ENCODE peak calls at places on chromosomes 3 and 15, in four cellular contexts. E is cardiac muscle cell, O is H9, A is colonic mucosa. X is an unnamed sample. For H3K9me3, the result is how much of the 10 kb centered on the place peaks cover.

GRCh38 chr3:58025824-58026579 is 17.8 kb downstream of the FLNB start:
- DNase-seq in O (no peak), E (peak), A (peak), X (no peak)

GRCh38 chr3:131561511-131561910 is 58.7 kb upstream of the MRPL3 start:
- DNase-seq in A (no peak), E (no peak), O (no peak), X (no peak)

GRCh38 chr3:44983413-44984040 is 7.5 kb downstream of the EXOSC7 start:
- DNase-seq in O (no peak), E (peak), A (no peak), X (no peak)

GRCh38 chr3:146203761-146204160 is 42.8 kb upstream of the PLOD2 start:
- DNase-seq in E (no peak), O (no peak), A (no peak), X (no peak)

GRCh38 chr15:79007066-79007465 is 62.2 kb upstream of the CTSH start:
- DNase-seq in A (peak), O (peak), E (peak), X (peak)

GRCh38 chr3:154122096-154122911 is 1.1 kb downstream of the ARHGEF26 start:
- DNase-seq in A (no peak), E (peak), O (peak), X (no peak)

GRCh38 chr3:70808881-70809280 is 496.4 kb upstream of the MDFIC2 start:
- DNase-seq in O (no peak), A (no peak), E (no peak), X (no peak)

GRCh38 chr15:77782691-77783090 is 150.0 kb upstream of the LINGO1 start:
- DNase-seq in O (no peak), A (no peak), E (no peak), X (no peak)

GRCh38 chr3:10437995-10438901 is 67.1 kb downstream of the ATP2B2 start:
- DNase-seq in E (peak), A (no peak), O (no peak), X (no peak)

GRCh38 chr3:156497326-156497725 is 57.6 kb downstream of the SSR3 start:
- DNase-seq in E (no peak), A (no peak), O (no peak), X (no peak)

GRCh38 chr3:185825639-185826481 is 1.0 kb upstream of the IGF2BP2 start:
- DNase-seq in A (peak), O (peak), E (peak), X (peak)

GRCh38 chr15:98177950-98178848 is 217.7 kb downstream of the ARRDC4 start:
- DNase-seq in O (peak), E (peak), A (peak), X (no peak)

GRCh38 chr3:51393096-51393495 is 2.0 kb downstream of the RBM15B start:
- DNase-seq in O (no peak), E (no peak), A (no peak), X (no peak)
- H3K9me3 ChIP-seq in O (under half), E (under half), A (under half), X (under half)

GRCh38 chr15:39171944-39172368 is 408.9 kb upstream of the THBS1 start:
- DNase-seq in E (peak), O (peak), A (peak), X (no peak)
- TF ChIP-seq CTCF in E (peak), O (peak), A (peak), X (peak)

DNA sequence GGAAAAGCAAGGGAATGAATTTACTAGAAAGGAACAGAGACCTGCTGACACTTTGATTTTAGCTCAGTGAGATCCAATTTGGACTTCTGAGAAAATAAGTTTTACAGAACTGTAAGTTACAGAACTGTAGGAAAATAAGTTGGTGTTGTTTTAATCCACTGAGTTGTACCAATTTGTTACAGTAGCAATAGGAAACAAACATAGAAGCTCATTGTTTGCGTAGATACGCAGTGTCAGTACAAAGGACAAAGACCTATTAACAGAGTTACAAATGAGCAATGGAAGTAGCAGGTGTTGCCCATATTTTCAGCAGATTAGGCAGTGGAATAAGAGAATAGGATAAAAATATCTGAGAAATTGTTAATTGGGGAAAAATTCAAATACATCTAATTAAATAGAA is 385.8 kb upstream of the CNTN6 start:
- DNase-seq in A (no peak), E (no peak), O (no peak), X (no peak)
- H3K9me3 ChIP-seq in A (under half), E (under half), O (under half), X (under half)

DNA sequence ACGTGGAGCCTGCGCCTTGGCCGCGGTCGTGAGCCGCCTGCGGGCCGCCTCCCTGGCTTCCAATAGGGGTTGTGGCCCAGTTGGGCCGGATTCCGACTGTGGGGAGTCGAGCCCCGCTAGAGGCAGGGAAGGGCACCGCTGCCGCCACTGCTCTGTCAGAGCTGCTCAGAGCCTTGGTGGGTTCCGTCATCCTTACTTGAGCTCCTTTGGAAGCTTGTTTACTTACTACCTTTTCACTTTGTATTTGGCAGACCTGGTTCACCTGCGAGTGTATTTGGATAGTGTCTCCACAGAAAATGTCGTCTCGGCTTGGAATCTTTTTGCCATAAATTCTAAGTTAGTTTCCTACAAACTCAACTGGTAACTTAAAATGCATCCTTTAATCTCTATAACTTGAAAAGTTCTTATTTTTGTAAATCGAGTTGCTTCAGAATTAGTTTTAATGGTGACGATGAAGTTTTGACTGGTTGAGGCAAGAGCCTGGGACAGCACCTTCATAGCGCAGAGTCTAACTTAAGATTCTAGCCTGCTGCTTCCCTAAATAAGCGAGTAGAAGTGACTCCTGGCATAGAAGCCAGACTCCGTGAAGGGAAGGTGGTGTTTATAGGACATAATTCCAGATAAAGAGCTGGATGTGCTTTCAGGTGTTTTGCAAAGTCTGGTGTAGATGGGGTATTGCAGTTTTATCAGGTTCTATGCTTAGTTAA is 800 bp downstream of the DAG1 start:
- DNase-seq in O (no peak), A (no peak), E (no peak), X (no peak)
- TF ChIP-seq CTCF in O (no peak), A (no peak), E (no peak), X (no peak)

X was measured in heart right ventricle.